ENCODE peak calls at places on chromosomes 16 and 17, in six cellular contexts. K is Caco-2; Y is CD8-positive, alpha-beta T cell; V is GM13977; Z is tibial nerve; R is astrocyte of the spinal cord. F is an unnamed sample.

GRCh38 chr16:3155972-3156371 is 21.1 kb downstream of the ZNF213 start:
- DNase-seq in K (no peak), Y (no peak), V (no peak), Z (no peak), R (no peak), F (no peak)

GRCh38 chr17:12545877-12546513 is 119.7 kb upstream of the MYOCD start:
- DNase-seq in K (no peak), Y (no peak), V (peak; percentile 33), Z (peak; percentile 44), R (peak; percentile 47), F (peak; percentile 56)

GRCh38 chr17:61736438-61736837 is 126.9 kb downstream of the BRIP1 start:
- DNase-seq in K (no peak), Y (no peak), V (no peak), Z (no peak), R (no peak), F (no peak)

GRCh38 chr16:85871756-85872155 is 27.2 kb upstream of the IRF8 start:
- DNase-seq in K (no peak), Y (no peak), V (no peak), Z (no peak), R (no peak), F (peak; percentile 9)

GRCh38 chr17:50708050-50709000 is 611 bp upstream of the ANKRD40 start:
- DNase-seq in K (no peak), Y (no peak), V (no peak), Z (no peak), R (peak; percentile 44), F (no peak)

GRCh38 chr16:80759419-80760162 is 44.8 kb downstream of the CDYL2 start:
- DNase-seq in K (no peak), Y (no peak), V (no peak), Z (no peak), R (no peak), F (no peak)

GRCh38 chr16:71666928-71667707 is 41.1 kb downstream of the MARVELD3 start:
- DNase-seq in K (peak; percentile 62), Y (no peak), V (no peak), Z (no peak), R (no peak), F (no peak)

GRCh38 chr16:87628940-87629339 is 26.6 kb downstream of the JPH3 start:
- DNase-seq in K (no peak), Y (no peak), V (no peak), Z (no peak), R (no peak), F (peak; percentile 94)

GRCh38 chr16:62036101-62036806 is at the start of gene CDH8:
- DNase-seq in K (no peak), Y (no peak), V (no peak), Z (no peak), R (peak; percentile 17), F (peak; percentile 35)

GRCh38 chr16:73663720-73664119 is 615.8 kb upstream of the ZFHX3 start:
- DNase-seq in K (no peak), Y (no peak), V (no peak), Z (no peak), R (no peak), F (no peak)

DNA sequence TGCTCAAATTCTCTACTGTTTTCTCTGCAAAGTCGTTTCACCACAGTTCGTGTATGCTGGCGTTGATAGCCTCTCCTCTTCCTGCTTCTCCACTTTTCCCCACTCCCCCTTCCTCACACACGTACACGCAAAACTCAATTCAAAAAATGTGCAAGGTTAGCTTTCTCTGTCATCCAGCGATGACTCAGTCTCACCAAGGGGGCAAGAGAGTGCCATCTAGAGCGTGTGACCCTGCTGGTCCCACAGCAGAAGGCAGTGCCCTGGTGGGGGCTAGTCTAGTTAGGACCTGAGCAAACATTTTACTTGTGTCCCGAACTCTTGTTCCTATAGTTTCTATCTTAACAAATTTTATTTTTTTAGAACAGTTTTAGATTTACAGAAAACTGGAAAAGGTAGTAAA is 121.2 kb upstream of the CHMP6 start:
- DNase-seq in K (no peak), Y (no peak), V (no peak), Z (no peak), R (no peak), F (no peak)
- TF ChIP-seq CTCF in K (no peak), Y (no peak), V (no peak), Z (no peak), R (no peak), F (no peak)

GRCh38 chr17:74959826-74960738 is 12.5 kb downstream of the HID1 start:
- DNase-seq in K (no peak), Y (no peak), V (no peak), Z (no peak), R (no peak), F (peak; percentile 70)

GRCh38 chr17:74957935-74958549 is 14.5 kb downstream of the HID1 start:
- DNase-seq in K (peak; percentile 75), Y (peak; percentile 61), V (peak; percentile 90), Z (peak; percentile 79), R (peak; percentile 45), F (peak; percentile 65)

GRCh38 chr17:74961657-74962360 is 10.8 kb downstream of the HID1 start:
- DNase-seq in K (peak; percentile 90), Y (peak; percentile 62), V (peak; percentile 91), Z (peak; percentile 95), R (peak; percentile 83), F (peak; percentile 91)

GRCh38 chr17:74962622-74963394 is 9.8 kb downstream of the HID1 start:
- DNase-seq in K (no peak), Y (no peak), V (no peak), Z (no peak), R (no peak), F (no peak)

GRCh38 chr17:74960739-74961342 is 11.7 kb downstream of the HID1 start:
- DNase-seq in K (peak; percentile 88), Y (no peak), V (peak; percentile 85), Z (no peak), R (peak; percentile 18), F (peak; percentile 84)
- TF ChIP-seq CTCF in K (peak; percentile 61), Y (no peak), V (peak; percentile 78), Z (peak; percentile 21), R (peak; percentile 53), F (peak; percentile 64)

GRCh38 chr16:10731790-10732189 is 11.9 kb upstream of the NUBP1 start:
- DNase-seq in K (no peak), Y (no peak), V (no peak), Z (no peak), R (no peak), F (no peak)

GRCh38 chr16:10728035-10728462 is 15.6 kb upstream of the NUBP1 start:
- DNase-seq in K (no peak), Y (no peak), V (no peak), Z (no peak), R (no peak), F (no peak)

GRCh38 chr16:10728488-10728887 is 15.2 kb upstream of the NUBP1 start:
- DNase-seq in K (no peak), Y (no peak), V (no peak), Z (no peak), R (no peak), F (no peak)

GRCh38 chr16:10729649-10730048 is 14.0 kb upstream of the NUBP1 start:
- DNase-seq in K (no peak), Y (no peak), V (no peak), Z (no peak), R (peak; percentile 28), F (peak; percentile 66)

GRCh38 chr16:10729104-10729503 is 14.5 kb upstream of the NUBP1 start:
- DNase-seq in K (no peak), Y (no peak), V (no peak), Z (no peak), R (no peak), F (no peak)
- TF ChIP-seq CTCF in K (no peak), Y (no peak), V (no peak), Z (no peak), R (no peak), F (no peak)

DNA sequence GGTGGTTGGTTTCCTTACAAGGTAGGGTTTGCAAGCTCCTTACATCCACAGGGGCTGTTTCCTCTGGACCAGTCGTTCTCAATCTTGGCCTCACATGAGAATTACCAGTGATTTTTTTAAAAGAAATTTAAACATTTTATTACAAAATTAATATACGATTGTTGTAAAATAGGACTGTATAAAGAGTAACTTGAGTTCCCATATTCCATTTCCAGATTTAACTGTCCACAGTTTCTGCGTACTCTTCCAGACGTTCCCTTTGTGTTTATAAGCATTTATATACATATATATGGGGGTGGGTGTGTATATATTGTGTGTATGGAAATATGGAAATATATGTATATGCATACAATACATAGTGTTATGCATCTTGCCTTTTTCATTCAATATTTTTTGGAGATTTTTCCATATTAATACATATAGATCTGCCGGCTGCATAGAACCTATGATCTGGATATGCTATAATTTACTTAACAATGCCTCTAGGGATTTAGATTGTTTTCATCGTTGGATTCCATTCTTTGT is 31.5 kb downstream of the HLF start:
- DNase-seq in K (no peak), Y (no peak), V (no peak), Z (no peak), R (no peak), F (no peak)
- TF ChIP-seq CTCF in K (no peak), Y (no peak), V (no peak), Z (no peak), R (no peak), F (no peak)

GRCh38 chr16:21001262-21001661 is 100.7 kb downstream of the LYRM1 start:
- DNase-seq in K (no peak), Y (no peak), V (peak; percentile 31), Z (no peak), R (no peak), F (peak; percentile 39)
- TF ChIP-seq CTCF in K (no peak), Y (no peak), V (peak; percentile 56), Z (no peak), R (peak; percentile 54), F (peak; percentile 53)

DNA sequence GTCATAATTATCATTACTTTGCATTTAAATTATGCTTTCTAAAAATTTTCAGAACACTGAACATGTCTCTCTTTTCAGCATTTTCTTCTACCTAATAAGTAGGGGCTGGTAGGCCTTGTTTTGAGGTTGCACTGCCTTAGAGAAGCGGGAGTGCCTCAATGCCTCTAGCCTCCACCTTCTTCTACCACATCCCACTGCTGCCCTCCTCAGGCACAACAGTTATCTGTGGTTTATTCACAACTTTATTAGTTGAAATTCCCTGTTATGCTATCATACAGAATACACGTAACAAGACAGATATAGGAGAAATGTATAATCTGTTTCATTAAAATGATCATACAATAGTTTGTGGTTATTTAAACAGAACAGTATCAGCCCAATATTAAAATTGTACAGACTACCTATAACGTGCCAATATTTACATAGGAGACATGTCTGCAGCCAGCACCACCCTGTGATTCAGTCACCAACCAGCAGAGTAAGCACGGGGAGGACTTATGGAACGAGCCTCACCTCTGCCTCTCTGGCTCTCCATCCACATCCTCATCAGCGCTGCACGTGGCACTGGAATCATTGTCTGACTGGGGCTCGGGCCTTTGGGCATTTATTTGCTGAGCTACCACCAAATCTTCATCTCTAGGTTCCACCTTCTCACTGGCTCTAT is 101.2 kb downstream of the TTC19 start:
- DNase-seq in K (no peak), Y (no peak), V (no peak), Z (no peak), R (no peak), F (peak; percentile 52)
- TF ChIP-seq CTCF in K (no peak), Y (no peak), V (no peak), Z (no peak), R (no peak), F (peak; percentile 17)